ENCODE peak calls at places on chromosomes 3 and 15, in nine cellular contexts. T is K562, N is body of pancreas, J is gastrocnemius medialis, W is AG09319, Z is foreskin fibroblast, A is cardiac fibroblast, G is dorsolateral prefrontal cortex, K is lower lobe of right lung. B is an unnamed sample.

GRCh38 chr15:49296258-49296657 is 126.2 kb downstream of the GALK2 start:
- DNase-seq in W (no peak), G (no peak), T (no peak), A (no peak), K (no peak), N (no peak), J (no peak), Z (no peak), B (no peak)

GRCh38 chr15:64847448-64847847 is 5.7 kb downstream of the PLEKHO2 start:
- DNase-seq in N (no peak), W (no peak), A (no peak), Z (no peak), G (no peak), J (no peak), T (no peak), K (no peak), B (no peak)

GRCh38 chr3:124669470-124669869 is 60.8 kb upstream of the UMPS start:
- DNase-seq in N (no peak), W (no peak), A (peak), J (no peak), K (no peak), G (no peak), T (no peak), Z (peak), B (no peak)

GRCh38 chr15:29889545-29890329 is 67.5 kb upstream of the TJP1 start:
- DNase-seq in Z (no peak), T (no peak), A (no peak), J (no peak), N (no peak), K (no peak), W (no peak), G (no peak), B (no peak)

GRCh38 chr15:29935296-29936020 is 113.2 kb upstream of the TJP1 start:
- DNase-seq in N (no peak), A (no peak), T (no peak), W (no peak), Z (peak), K (no peak), G (no peak), J (no peak), B (no peak)

GRCh38 chr3:194139977-194140351 is 4.0 kb downstream of the HES1 start:
- DNase-seq in W (no peak), Z (no peak), A (peak), G (no peak), T (no peak), J (no peak), K (no peak), N (no peak), B (no peak)

GRCh38 chr3:126760541-126760940 is 56.5 kb downstream of the CHCHD6 start:
- DNase-seq in A (no peak), T (no peak), G (no peak), Z (no peak), J (no peak), W (no peak), K (no peak), N (no peak), B (no peak)

GRCh38 chr3:110881069-110881468 is 190.5 kb upstream of the NECTIN3 start:
- DNase-seq in K (peak), N (peak), W (no peak), T (peak), A (peak), G (peak), J (peak), Z (no peak), B (peak)

GRCh38 chr15:55661431-55661830 is 73.3 kb upstream of the PYGO1 start:
- DNase-seq in W (no peak), A (peak), G (no peak), J (no peak), K (no peak), Z (no peak), N (no peak), T (no peak), B (no peak)

GRCh38 chr3:170441412-170441811 is 22.7 kb downstream of the CLDN11 start:
- DNase-seq in W (no peak), K (no peak), N (no peak), J (no peak), Z (no peak), A (no peak), T (no peak), G (no peak), B (no peak)

GRCh38 chr3:123290107-123290930 is 88.6 kb downstream of the SEC22A start:
- DNase-seq in Z (no peak), K (no peak), J (no peak), T (no peak), A (no peak), N (no peak), W (no peak), G (no peak), B (no peak)

GRCh38 chr15:38308797-38309196 is 56.2 kb downstream of the SPRED1 start:
- DNase-seq in G (no peak), N (no peak), A (no peak), Z (no peak), T (no peak), K (no peak), J (no peak), W (no peak), B (no peak)

GRCh38 chr3:105580551-105580950 is 213.8 kb downstream of the ALCAM start:
- DNase-seq in Z (no peak), W (peak), G (no peak), A (no peak), K (no peak), N (no peak), T (no peak), J (no peak), B (no peak)
- TF ChIP-seq CTCF in Z (no peak), W (no peak), G (no peak), A (no peak), K (no peak), N (no peak), T (no peak), J (no peak), B (no peak)

GRCh38 chr3:32734756-32735155 is 49.8 kb downstream of the CNOT10 start:
- DNase-seq in K (no peak), T (no peak), Z (no peak), G (no peak), N (no peak), W (no peak), J (no peak), A (no peak), B (no peak)

DNA sequence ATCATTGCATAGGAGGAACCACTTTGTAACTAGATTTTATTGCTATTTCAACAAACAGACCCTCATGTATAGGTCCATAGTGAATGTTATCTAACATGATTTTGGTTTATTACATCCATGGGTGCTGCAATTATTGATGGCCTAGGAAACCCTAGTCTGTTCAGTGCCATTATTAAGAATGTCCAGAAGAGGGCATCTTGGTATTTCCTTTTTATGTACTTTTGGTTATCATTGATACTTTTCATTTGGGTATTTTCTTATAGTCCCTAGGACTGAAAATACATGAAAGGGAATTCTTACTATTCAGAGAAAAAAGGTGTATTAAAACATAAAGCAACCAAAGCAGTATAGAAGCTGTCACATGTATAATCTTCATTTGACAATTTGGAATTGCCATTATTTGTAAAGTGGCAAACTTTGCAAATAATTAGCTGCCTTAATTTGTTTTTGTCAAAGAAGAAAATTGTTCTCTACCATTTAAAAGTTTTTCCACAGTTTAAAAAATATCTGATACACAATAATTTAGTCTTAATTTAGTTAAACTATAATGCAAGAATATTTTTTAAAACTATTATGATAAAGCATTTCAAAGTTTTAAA is 48.7 kb downstream of the CNOT10 start:
- DNase-seq in G (no peak), A (peak), W (no peak), Z (peak), J (no peak), N (no peak), T (peak), K (no peak), B (no peak)
- TF ChIP-seq CTCF in G (peak), A (peak), W (peak), Z (peak), J (no peak), N (peak), T (peak), K (peak), B (no peak)

GRCh38 chr3:169007145-169007544 is 656.4 kb downstream of the MECOM start:
- DNase-seq in Z (no peak), N (no peak), J (no peak), K (no peak), W (no peak), A (no peak), G (no peak), T (no peak), B (no peak)

DNA sequence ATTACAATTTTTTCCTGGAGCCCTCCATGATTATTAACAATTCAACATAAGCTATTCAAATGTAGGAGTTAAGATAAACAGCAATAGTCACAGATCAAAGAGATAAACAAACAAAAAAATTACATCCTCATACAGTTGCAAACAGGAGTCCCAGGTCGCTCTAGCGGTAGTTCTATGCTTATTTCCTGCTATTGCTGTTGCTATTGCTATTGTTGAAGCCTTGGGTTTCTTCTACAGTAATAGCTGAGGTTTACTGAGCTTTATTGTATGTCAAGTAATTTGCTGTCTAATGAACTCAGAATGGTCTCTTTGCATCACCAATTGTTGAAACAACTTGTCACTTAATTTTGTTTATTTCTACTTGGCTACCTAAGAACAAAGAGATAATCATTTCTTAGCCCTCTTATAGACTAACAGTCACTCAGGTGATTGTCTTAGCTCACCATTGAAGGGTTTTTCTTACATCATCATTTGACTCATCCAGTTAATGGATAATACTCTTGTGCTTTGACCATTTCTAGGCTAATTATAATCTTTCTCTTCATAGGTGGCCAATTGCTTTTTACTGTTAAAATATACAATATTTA is 654.6 kb downstream of the MECOM start:
- DNase-seq in G (no peak), T (no peak), Z (no peak), N (no peak), K (no peak), J (no peak), A (no peak), W (no peak), B (no peak)
- TF ChIP-seq CTCF in G (no peak), T (no peak), Z (no peak), N (no peak), K (no peak), J (no peak), A (no peak), W (no peak), B (no peak)

GRCh38 chr3:28853830-28854229 is 427.0 kb upstream of the RBMS3 start:
- DNase-seq in A (peak), J (no peak), N (no peak), K (no peak), T (no peak), G (no peak), Z (no peak), W (no peak), B (no peak)
- TF ChIP-seq CTCF in A (peak), J (no peak), N (no peak), K (no peak), T (no peak), G (no peak), Z (no peak), W (no peak), B (no peak)

GRCh38 chr15:86483936-86484335 is 404.3 kb downstream of the AGBL1 start:
- DNase-seq in N (no peak), T (no peak), A (no peak), K (no peak), G (no peak), W (no peak), Z (no peak), J (no peak), B (no peak)
- TF ChIP-seq CTCF in N (no peak), T (no peak), A (no peak), K (no peak), G (no peak), W (no peak), Z (no peak), J (no peak), B (no peak)

GRCh38 chr15:39976291-39977274 is 42.7 kb downstream of the EIF2AK4 start:
- DNase-seq in A (peak), Z (peak), T (no peak), W (peak), N (peak), J (peak), G (peak), K (peak), B (peak)
- TF ChIP-seq CTCF in A (peak), Z (peak), T (no peak), W (peak), N (peak), J (no peak), G (peak), K (peak), B (no peak)

GRCh38 chr3:133467780-133468179 is 67.9 kb downstream of the BFSP2 start:
- DNase-seq in J (no peak), A (no peak), W (no peak), G (no peak), K (no peak), T (no peak), Z (no peak), N (no peak), B (no peak)

GRCh38 chr3:133461291-133461690 is 61.4 kb downstream of the BFSP2 start:
- DNase-seq in Z (no peak), N (no peak), G (no peak), J (no peak), K (no peak), T (no peak), W (no peak), A (no peak), B (no peak)

GRCh38 chr3:133463441-133463860 is 63.6 kb downstream of the BFSP2 start:
- DNase-seq in N (no peak), K (no peak), W (no peak), J (no peak), A (no peak), Z (no peak), G (no peak), T (no peak), B (no peak)

GRCh38 chr3:133466531-133467386 is 66.9 kb downstream of the BFSP2 start:
- DNase-seq in N (no peak), A (peak), W (no peak), Z (no peak), K (no peak), T (no peak), J (peak), G (no peak), B (no peak)

GRCh38 chr3:133464573-133464972 is 64.7 kb downstream of the BFSP2 start:
- DNase-seq in J (no peak), Z (peak), N (no peak), W (no peak), G (no peak), T (no peak), K (no peak), A (peak), B (no peak)
- TF ChIP-seq CTCF in J (no peak), Z (peak), N (peak), W (peak), G (no peak), T (peak), K (no peak), A (peak), B (no peak)

DNA sequence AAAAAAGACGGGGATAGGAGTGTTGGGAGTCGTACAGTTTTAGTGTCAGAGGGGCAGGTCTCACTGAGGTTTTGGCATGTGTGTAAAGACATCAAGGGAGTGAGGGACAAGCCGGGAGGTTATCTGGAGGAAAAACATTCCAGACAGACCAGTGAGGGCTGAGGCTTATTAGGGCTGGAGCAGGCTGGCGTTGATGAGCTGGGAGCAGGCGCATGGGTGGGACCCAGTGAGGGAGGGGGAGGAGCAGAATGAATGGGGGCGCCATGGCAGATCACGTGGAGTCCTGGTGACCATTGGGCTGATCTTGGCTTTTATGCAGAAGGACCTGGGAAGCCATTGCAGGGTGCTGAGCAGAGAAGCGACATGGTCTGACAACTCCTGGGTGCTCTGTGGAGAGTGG is 180.2 kb downstream of the SLCO3A1 start:
- DNase-seq in W (no peak), G (no peak), N (no peak), A (no peak), T (no peak), K (no peak), Z (no peak), J (no peak), B (no peak)
- TF ChIP-seq CTCF in W (no peak), G (no peak), N (no peak), A (no peak), T (no peak), K (no peak), Z (no peak), J (no peak), B (no peak)

GRCh38 chr3:140752499-140752898 is 74.6 kb downstream of the TRIM42 start:
- DNase-seq in Z (no peak), W (no peak), K (no peak), J (no peak), N (no peak), G (no peak), A (no peak), T (no peak), B (no peak)
- TF ChIP-seq CTCF in Z (no peak), W (no peak), K (no peak), J (no peak), N (no peak), G (no peak), A (no peak), T (peak), B (no peak)

DNA sequence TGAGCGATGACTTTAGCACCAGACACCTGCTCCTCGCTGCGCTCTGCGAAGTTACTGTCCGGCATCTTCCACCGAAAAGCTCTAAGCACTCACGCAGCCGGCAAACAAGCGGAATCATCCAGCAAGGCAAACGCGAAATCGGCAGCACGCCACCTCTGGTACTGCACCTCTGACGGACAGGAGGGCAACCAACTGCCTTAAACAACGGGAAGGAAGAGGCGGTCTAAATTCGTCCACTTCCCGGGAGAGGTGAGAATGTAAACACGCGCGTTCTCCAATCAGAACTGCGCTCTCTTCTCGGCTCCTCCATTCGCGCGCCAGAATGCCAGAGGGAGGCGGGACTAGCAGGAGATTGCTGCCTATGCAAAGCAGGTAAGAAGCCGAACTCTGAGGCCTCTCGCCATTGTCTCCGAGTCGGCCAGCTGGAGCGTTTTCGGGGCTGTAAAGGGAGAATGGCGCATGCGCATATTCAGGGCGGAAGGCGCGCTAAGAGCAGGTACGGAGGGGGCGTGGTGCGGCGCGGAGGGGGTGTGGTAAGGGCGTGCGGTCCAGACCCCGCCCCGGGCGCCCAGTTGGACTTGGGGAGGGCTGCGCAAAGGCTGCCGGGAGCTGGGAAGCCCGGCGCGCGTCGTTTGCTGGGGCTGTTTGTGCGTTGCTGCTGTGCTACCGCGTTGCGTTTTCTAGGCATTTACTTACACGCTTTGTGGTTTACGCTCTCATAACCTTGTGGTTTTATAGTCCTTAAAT is at the start of the genes BTD and HACL1:
- DNase-seq in J (peak), W (peak), A (peak), T (peak), Z (peak), K (peak), G (peak), N (peak), B (peak)
- TF ChIP-seq CTCF in J (peak), W (peak), A (peak), T (peak), Z (no peak), K (peak), G (peak), N (peak), B (peak)

B was measured in mucosa of descending colon.